ENCODE peak calls at places on chromosomes 7 and 10, in six cellular contexts. G, V, H, D, S and M are unnamed samples.

GRCh38 chr7:150973571-150974451 is 4.3 kb downstream of the KCNH2 start:
- DNase-seq in D (no peak), H (peak; percentile 82), V (no peak), G (no peak), S (peak; percentile 37), M (no peak)

GRCh38 chr7:97372882-97373281 is 255.4 kb downstream of the SDHAF3 start:
- DNase-seq in V (no peak), H (no peak), S (no peak), G (no peak), D (no peak), M (no peak)

GRCh38 chr10:36393800-36394199 is 731.6 kb upstream of the ANKRD30A start:
- DNase-seq in V (no peak), G (no peak), S (no peak), D (peak; percentile 32), H (no peak), M (no peak)

GRCh38 chr7:23357190-23358093 is 58.3 kb downstream of the MALSU1 start:
- DNase-seq in H (peak; percentile 34), D (peak; percentile 78), V (no peak), G (peak; percentile 18), S (no peak), M (peak; percentile 73)

GRCh38 chr10:31745612-31746376 is 182.8 kb downstream of the ARHGAP12 start:
- DNase-seq in H (no peak), S (no peak), D (peak; percentile 96), G (no peak), V (no peak), M (peak; percentile 90)

GRCh38 chr10:27745719-27746363 is at the start of gene MKX:
- DNase-seq in V (no peak), G (no peak), H (peak; percentile 1), D (peak; percentile 12), S (peak; percentile 42), M (peak; percentile 67)

GRCh38 chr10:71978476-71978875 is 14.3 kb downstream of the CHST3 start:
- DNase-seq in H (no peak), G (no peak), S (no peak), V (no peak), D (no peak), M (peak; percentile 82)

GRCh38 chr10:70931168-70931805 is 42.9 kb upstream of the PCBD1 start:
- DNase-seq in D (peak; percentile 37), V (no peak), S (no peak), H (no peak), G (no peak), M (no peak)